ENCODE peak calls at places on chromosomes 12 and 14, in nine cellular contexts. K, I, O, R, B, F, D, P and Z are unnamed samples.

GRCh38 chr12:57455374-57456144 is 452 bp downstream of the INHBE start:
- DNase-seq in K (no peak), I (no peak), O (no peak), R (no peak), B (no peak), F (no peak), D (no peak), P (no peak), Z (no peak)

GRCh38 chr12:26123482-26123980 is 1.3 kb downstream of the BHLHE41 start:
- DNase-seq in K (no peak), I (peak; percentile 21), O (no peak), R (no peak), B (no peak), F (no peak), D (no peak), P (no peak), Z (no peak)

GRCh38 chr14:67420102-67420739 is 8.3 kb upstream of the PLEK2 start:
- DNase-seq in K (no peak), I (no peak), O (no peak), R (no peak), B (no peak), F (no peak), D (no peak), P (no peak), Z (no peak)

GRCh38 chr12:127903146-127903545 is 363.8 kb upstream of the TMEM132C start:
- DNase-seq in K (no peak), I (peak; percentile 73), O (no peak), R (no peak), B (no peak), F (no peak), D (peak; percentile 74), P (peak; percentile 56), Z (no peak)

GRCh38 chr12:50162225-50162624 is 4.9 kb downstream of the CERS5 start:
- DNase-seq in K (no peak), I (peak; percentile 24), O (no peak), R (no peak), B (no peak), F (no peak), D (peak; percentile 21), P (no peak), Z (no peak)

GRCh38 chr12:104276192-104277131 is 27.1 kb upstream of the EID3 start:
- DNase-seq in K (no peak), I (no peak), O (no peak), R (no peak), B (peak; percentile 56), F (no peak), D (no peak), P (no peak), Z (peak; percentile 96)

GRCh38 chr14:45811155-45811554 is 558.2 kb upstream of the MIS18BP1 start:
- DNase-seq in K (no peak), I (no peak), O (no peak), R (no peak), B (no peak), F (no peak), D (no peak), P (no peak), Z (no peak)

GRCh38 chr12:100141998-100142850 is 450 bp downstream of the BLTP3B start:
- DNase-seq in K (peak; percentile 19), I (no peak), O (peak; percentile 49), R (no peak), B (peak; percentile 38), F (peak; percentile 42), D (no peak), P (no peak), Z (no peak)

GRCh38 chr14:35123388-35123703 is 994 bp downstream of the PRORP start:
- DNase-seq in K (no peak), I (no peak), O (no peak), R (no peak), B (no peak), F (no peak), D (no peak), P (no peak), Z (no peak)

GRCh38 chr12:54560374-54560858 is 11.0 kb downstream of the PDE1B start:
- DNase-seq in K (peak; percentile 59), I (peak; percentile 84), O (peak; percentile 90), R (no peak), B (no peak), F (peak; percentile 85), D (peak; percentile 18), P (peak; percentile 75), Z (no peak)

GRCh38 chr12:50403001-50403440 is 2.3 kb downstream of the LARP4 start:
- DNase-seq in K (no peak), I (no peak), O (no peak), R (no peak), B (no peak), F (no peak), D (no peak), P (no peak), Z (no peak)

GRCh38 chr14:77319416-77319815 is 1.3 kb downstream of the POMT2 start:
- DNase-seq in K (no peak), I (peak; percentile 39), O (no peak), R (no peak), B (peak; percentile 13), F (no peak), D (no peak), P (no peak), Z (peak; percentile 13)

GRCh38 chr14:70361893-70362292 is 2.4 kb upstream of the COX16 start:
- DNase-seq in K (no peak), I (no peak), O (no peak), R (no peak), B (no peak), F (no peak), D (no peak), P (no peak), Z (no peak)

GRCh38 chr12:41653386-41654110 is 465.4 kb downstream of the PDZRN4 start:
- DNase-seq in K (no peak), I (no peak), O (no peak), R (no peak), B (no peak), F (no peak), D (no peak), P (no peak), Z (no peak)

GRCh38 chr12:12159988-12160387 is 89.2 kb downstream of the BCL2L14 start:
- DNase-seq in K (no peak), I (peak; percentile 61), O (no peak), R (no peak), B (no peak), F (no peak), D (peak; percentile 54), P (no peak), Z (no peak)

GRCh38 chr12:8860165-8860961 is 37.9 kb downstream of the A2ML1 start:
- DNase-seq in K (peak; percentile 37), I (peak; percentile 58), O (peak; percentile 29), R (no peak), B (no peak), F (no peak), D (peak; percentile 19), P (no peak), Z (no peak)

GRCh38 chr14:68191567-68192321 is 372.2 kb downstream of the RAD51B start:
- DNase-seq in K (no peak), I (peak; percentile 5), O (no peak), R (peak; percentile 95), B (no peak), F (no peak), D (peak; percentile 57), P (peak; percentile 78), Z (peak; percentile 87)

GRCh38 chr12:113325938-113326337 is 9.0 kb downstream of the SLC8B1 start:
- DNase-seq in K (no peak), I (peak; percentile 81), O (peak; percentile 70), R (no peak), B (no peak), F (no peak), D (peak; percentile 63), P (no peak), Z (no peak)

GRCh38 chr12:113875681-113876080 is 90.4 kb downstream of the RBM19 start:
- DNase-seq in K (peak; percentile 47), I (peak; percentile 49), O (no peak), R (no peak), B (no peak), F (no peak), D (peak; percentile 70), P (no peak), Z (no peak)

GRCh38 chr12:16523570-16524331 is 82.2 kb downstream of the LMO3 start:
- DNase-seq in K (no peak), I (no peak), O (no peak), R (no peak), B (no peak), F (no peak), D (peak; percentile 4), P (no peak), Z (no peak)

GRCh38 chr14:33454707-33455106 is 496.2 kb downstream of the EGLN3 start:
- DNase-seq in K (no peak), I (no peak), O (no peak), R (no peak), B (no peak), F (no peak), D (no peak), P (no peak), Z (no peak)

GRCh38 chr12:74598819-74599218 is 61.2 kb downstream of the ATXN7L3B start:
- DNase-seq in K (peak; percentile 4), I (no peak), O (no peak), R (no peak), B (no peak), F (no peak), D (peak; percentile 16), P (no peak), Z (peak; percentile 7)

GRCh38 chr14:102280376-102280962 is 24.5 kb downstream of the MOK start:
- DNase-seq in K (peak; percentile 73), I (peak; percentile 100), O (no peak), R (peak; percentile 72), B (no peak), F (no peak), D (peak; percentile 100), P (peak; percentile 81), Z (peak; percentile 83)

GRCh38 chr14:76084374-76084773 is 67.3 kb upstream of the GPATCH2L start:
- DNase-seq in K (no peak), I (no peak), O (no peak), R (no peak), B (no peak), F (no peak), D (no peak), P (no peak), Z (no peak)

GRCh38 chr14:71908141-71908540 is 24.1 kb upstream of the RGS6 start:
- DNase-seq in K (no peak), I (no peak), O (no peak), R (peak; percentile 19), B (no peak), F (no peak), D (no peak), P (no peak), Z (no peak)

GRCh38 chr12:89825591-89826449 is 117.2 kb upstream of the ATP2B1 start:
- DNase-seq in K (no peak), I (peak; percentile 28), O (no peak), R (no peak), B (no peak), F (no peak), D (peak; percentile 38), P (peak; percentile 47), Z (peak; percentile 26)

GRCh38 chr12:110229409-110229808 is 51.6 kb upstream of the ATP2A2 start:
- DNase-seq in K (no peak), I (no peak), O (no peak), R (no peak), B (no peak), F (no peak), D (no peak), P (no peak), Z (no peak)

GRCh38 chr14:74547331-74547927 is 53.9 kb downstream of the ISCA2 start:
- DNase-seq in K (no peak), I (no peak), O (no peak), R (no peak), B (no peak), F (no peak), D (no peak), P (no peak), Z (no peak)

GRCh38 chr12:115444336-115444735 is 760.4 kb upstream of the TBX3 start:
- DNase-seq in K (no peak), I (peak; percentile 54), O (no peak), R (no peak), B (no peak), F (no peak), D (no peak), P (no peak), Z (no peak)

GRCh38 chr12:94027561-94027960 is 120.8 kb upstream of the PLXNC1 start:
- DNase-seq in K (no peak), I (no peak), O (no peak), R (no peak), B (no peak), F (no peak), D (no peak), P (no peak), Z (no peak)

GRCh38 chr12:132268674-132269073 is 60.7 kb downstream of the GALNT9 start:
- DNase-seq in K (no peak), I (no peak), O (no peak), R (no peak), B (no peak), F (no peak), D (no peak), P (no peak), Z (no peak)